ENCODE peak calls at places on chromosomes 11 and 22, in four cellular contexts. C is HCT116, L is K562, Z is HepG2. D is an unnamed sample. For H3K4me1, the result is how much of the 10 kb centered on the place peaks cover.

GRCh38 chr11:86785576-86785975 is 14.8 kb upstream of the PRSS23 start:
- DNase-seq in C (no peak), L (no peak), Z (no peak), D (no peak)

GRCh38 chr22:27274770-27275449 is 526.6 kb downstream of the MN1 start:
- DNase-seq in C (no peak), L (no peak), Z (no peak), D (no peak)

GRCh38 chr22:27578937-27579617 is 222.5 kb downstream of the MN1 start:
- DNase-seq in C (no peak), L (no peak), Z (no peak), D (no peak)

GRCh38 chr11:125923012-125923579 is 18.8 kb downstream of the DDX25 start:
- DNase-seq in C (peak), L (peak), Z (peak), D (peak)

GRCh38 chr22:20551805-20552449 is 44.5 kb downstream of the MED15 start:
- DNase-seq in C (no peak), L (no peak), Z (peak), D (no peak)

GRCh38 chr11:75376175-75376574 is 23.1 kb upstream of the RPS3 start:
- DNase-seq in C (no peak), L (peak), Z (no peak), D (no peak)

GRCh38 chr11:44618561-44619425 is 53.3 kb downstream of the CD82 start:
- DNase-seq in C (no peak), L (no peak), Z (no peak), D (no peak)

GRCh38 chr11:120184946-120185677 is 25.7 kb upstream of the OAF start:
- DNase-seq in C (no peak), L (no peak), Z (peak), D (no peak)

GRCh38 chr11:76578655-76579046 is 91.9 kb downstream of the LRRC32 start:
- DNase-seq in C (no peak), L (no peak), Z (no peak), D (no peak)

GRCh38 chr22:24240381-24240780 is 4.5 kb downstream of the GGT5 start:
- DNase-seq in C (no peak), L (no peak), Z (no peak), D (no peak)

GRCh38 chr11:69423611-69424385 is 57.7 kb upstream of the LINC01488 start:
- DNase-seq in C (no peak), L (no peak), Z (no peak), D (no peak)

GRCh38 chr11:82845336-82846036 is 54.7 kb downstream of the PRCP start:
- DNase-seq in C (no peak), L (no peak), Z (no peak), D (no peak)

GRCh38 chr11:10930961-10931760 is 73.3 kb upstream of the ZBED5 start:
- DNase-seq in C (no peak), L (peak), Z (no peak), D (no peak)

GRCh38 chr11:35126000-35126878 is 12.7 kb upstream of the CD44 start:
- DNase-seq in C (no peak), L (no peak), Z (no peak), D (no peak)

GRCh38 chr11:8262552-8263108 is 1.0 kb downstream of the LMO1 start:
- DNase-seq in C (no peak), L (no peak), Z (no peak), D (no peak)

GRCh38 chr11:123330471-123330870 is 99.6 kb upstream of the GRAMD1B start:
- DNase-seq in C (no peak), L (no peak), Z (no peak), D (no peak)

GRCh38 chr11:125123947-125124633 is 12.7 kb upstream of the TMEM218 start:
- DNase-seq in C (peak), L (peak), Z (peak), D (no peak)

GRCh38 chr11:114098927-114099326 is 39.4 kb downstream of the ZBTB16 start:
- DNase-seq in C (no peak), L (no peak), Z (peak), D (no peak)

GRCh38 chr11:114102993-114103896 is 43.7 kb downstream of the ZBTB16 start:
- DNase-seq in C (no peak), L (no peak), Z (peak), D (no peak)

GRCh38 chr11:114094516-114094915 is 35.0 kb downstream of the ZBTB16 start:
- DNase-seq in C (no peak), L (no peak), Z (no peak), D (no peak)

GRCh38 chr11:114095899-114096298 is 36.4 kb downstream of the ZBTB16 start:
- DNase-seq in C (no peak), L (no peak), Z (no peak), D (no peak)

DNA sequence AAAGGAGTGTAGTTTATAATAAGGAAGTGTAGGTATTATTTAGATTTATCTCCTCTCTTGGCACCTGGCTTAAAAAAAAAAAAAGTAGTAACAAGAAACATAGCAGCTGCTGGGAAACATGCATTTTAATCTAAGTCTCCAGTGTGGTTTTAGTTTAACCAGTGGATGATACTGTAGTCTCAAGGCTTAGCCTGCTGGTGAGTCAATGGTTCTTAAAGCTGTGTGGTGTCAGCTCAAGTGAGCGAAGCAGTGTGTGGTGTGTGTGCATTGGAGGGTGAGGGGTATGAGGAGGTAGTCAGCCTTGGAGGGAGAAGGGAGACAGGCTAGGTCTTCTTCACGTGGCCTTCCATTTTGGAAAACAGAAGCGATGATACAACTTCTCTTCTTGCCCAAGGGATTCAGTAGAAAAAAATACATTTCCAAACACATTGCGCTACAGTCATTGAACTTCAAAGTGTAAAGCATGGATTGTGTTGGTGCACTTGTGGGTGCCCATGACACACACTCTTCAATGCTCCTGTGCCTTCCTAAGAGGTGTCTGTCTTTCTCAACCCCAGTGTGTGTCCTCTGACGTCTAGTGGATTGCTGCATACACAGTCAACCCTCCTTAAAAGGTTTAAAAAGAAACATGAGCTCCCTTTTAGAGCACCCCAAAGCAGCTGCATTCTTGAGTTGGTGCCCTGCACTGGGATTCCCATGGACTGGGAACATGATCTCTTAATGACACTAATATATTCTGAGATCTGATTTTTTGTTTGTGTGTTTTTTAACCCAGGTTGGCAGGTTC is 40.1 kb downstream of the ZBTB16 start:
- DNase-seq in C (no peak), L (no peak), Z (no peak), D (no peak)
- H3K4me1 ChIP-seq in C (under half), L (under half), Z (under half), D (under half)

GRCh38 chr11:128806496-128807261 is 60.4 kb downstream of the KCNJ1 start:
- DNase-seq in C (no peak), L (no peak), Z (no peak), D (no peak)

GRCh38 chr11:128804481-128804880 is 62.6 kb downstream of the KCNJ1 start:
- DNase-seq in C (no peak), L (no peak), Z (no peak), D (no peak)

GRCh38 chr11:128800871-128801417 is 66.2 kb downstream of the KCNJ1 start:
- DNase-seq in C (no peak), L (no peak), Z (no peak), D (no peak)

GRCh38 chr11:128803440-128803839 is 63.7 kb downstream of the KCNJ1 start:
- DNase-seq in C (no peak), L (no peak), Z (no peak), D (no peak)

GRCh38 chr11:128802358-128802981 is 64.6 kb downstream of the KCNJ1 start:
- DNase-seq in C (peak), L (peak), Z (no peak), D (peak)
- TF ChIP-seq TCF7L2 in C (no peak), L (no peak), Z (no peak), D (no peak)

GRCh38 chr11:19573666-19574065 is 139.0 kb upstream of the NAV2 start:
- DNase-seq in C (no peak), L (no peak), Z (no peak), D (no peak)
- H3K4me1 ChIP-seq in C (under half), L (under half), Z (under half), D (under half)

DNA sequence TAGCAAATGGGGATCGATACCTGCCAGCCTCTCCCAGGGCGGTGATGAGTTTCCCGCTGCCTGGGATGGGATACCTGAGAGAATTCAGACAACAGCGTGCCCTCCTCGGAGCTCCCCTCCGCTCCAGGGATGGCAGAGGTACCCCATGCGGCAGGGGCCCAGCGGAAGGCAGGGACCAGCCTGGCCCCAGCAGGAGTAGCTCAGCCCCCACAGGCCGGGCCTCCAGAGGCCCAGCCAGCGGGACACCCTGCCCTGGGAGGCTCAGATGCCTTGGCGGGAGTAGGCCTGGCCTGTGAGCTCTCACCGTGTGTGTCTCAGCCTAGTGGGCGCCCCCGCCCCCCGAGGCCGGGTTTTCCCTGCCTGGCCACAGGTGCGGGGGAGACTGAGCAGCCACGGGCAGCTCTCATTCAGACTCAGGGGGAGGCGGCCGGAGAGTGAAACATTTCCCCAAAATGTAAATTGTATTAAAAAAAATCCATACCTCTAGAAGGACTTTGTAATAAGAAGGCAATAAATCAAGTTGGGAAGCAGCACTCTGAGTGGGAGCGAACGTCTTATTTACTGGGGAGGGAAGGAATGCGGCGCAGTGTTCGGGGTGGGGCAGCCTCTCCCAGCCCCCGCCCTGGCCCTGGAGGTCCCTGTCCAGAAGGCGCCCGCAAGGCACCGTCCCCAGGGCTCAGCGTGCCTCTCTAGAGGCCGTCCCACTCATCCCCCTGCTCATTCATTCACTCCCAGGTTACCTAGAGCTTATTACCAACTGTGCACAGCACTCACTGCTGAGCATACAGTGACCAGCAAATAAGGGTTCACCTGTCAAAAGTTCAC is 888.0 kb downstream of the BRD1 start:
- DNase-seq in C (no peak), L (no peak), Z (no peak), D (no peak)
- TF ChIP-seq TCF7L2 in C (no peak), L (no peak), Z (no peak), D (no peak)

GRCh38 chr11:118912742-118913410 is 12.8 kb downstream of the BCL9L start:
- DNase-seq in C (no peak), L (peak), Z (no peak), D (no peak)
- H3K4me1 ChIP-seq in C (half or more), L (half or more), Z (half or more), D (half or more)

DNA sequence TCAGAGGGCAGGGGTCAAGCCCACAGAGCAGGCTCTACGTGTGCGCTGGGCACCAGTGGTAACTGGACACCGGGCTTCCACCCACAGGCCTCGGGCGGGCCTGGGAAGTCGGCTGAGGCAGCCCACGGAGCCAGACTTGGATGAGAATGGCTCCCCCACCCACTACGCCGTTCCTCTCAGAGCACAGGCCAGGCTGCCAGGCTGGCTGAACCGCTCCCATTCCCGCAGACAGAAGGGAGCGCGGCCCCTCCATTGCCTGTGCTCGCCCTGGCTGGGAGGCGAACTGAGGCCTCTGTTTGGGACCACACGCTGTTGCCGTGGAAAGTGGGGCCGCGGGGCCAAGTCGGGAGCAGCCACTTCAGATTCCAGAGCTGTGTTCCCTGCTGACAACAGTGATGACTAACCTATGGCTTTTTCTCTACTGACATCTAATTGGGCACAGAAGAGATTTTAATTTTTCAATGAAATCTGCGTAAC is 63.9 kb downstream of the MYH9 start:
- DNase-seq in C (no peak), L (no peak), Z (no peak), D (no peak)
- TF ChIP-seq TCF7L2 in C (no peak), L (no peak), Z (no peak), D (no peak)

DNA sequence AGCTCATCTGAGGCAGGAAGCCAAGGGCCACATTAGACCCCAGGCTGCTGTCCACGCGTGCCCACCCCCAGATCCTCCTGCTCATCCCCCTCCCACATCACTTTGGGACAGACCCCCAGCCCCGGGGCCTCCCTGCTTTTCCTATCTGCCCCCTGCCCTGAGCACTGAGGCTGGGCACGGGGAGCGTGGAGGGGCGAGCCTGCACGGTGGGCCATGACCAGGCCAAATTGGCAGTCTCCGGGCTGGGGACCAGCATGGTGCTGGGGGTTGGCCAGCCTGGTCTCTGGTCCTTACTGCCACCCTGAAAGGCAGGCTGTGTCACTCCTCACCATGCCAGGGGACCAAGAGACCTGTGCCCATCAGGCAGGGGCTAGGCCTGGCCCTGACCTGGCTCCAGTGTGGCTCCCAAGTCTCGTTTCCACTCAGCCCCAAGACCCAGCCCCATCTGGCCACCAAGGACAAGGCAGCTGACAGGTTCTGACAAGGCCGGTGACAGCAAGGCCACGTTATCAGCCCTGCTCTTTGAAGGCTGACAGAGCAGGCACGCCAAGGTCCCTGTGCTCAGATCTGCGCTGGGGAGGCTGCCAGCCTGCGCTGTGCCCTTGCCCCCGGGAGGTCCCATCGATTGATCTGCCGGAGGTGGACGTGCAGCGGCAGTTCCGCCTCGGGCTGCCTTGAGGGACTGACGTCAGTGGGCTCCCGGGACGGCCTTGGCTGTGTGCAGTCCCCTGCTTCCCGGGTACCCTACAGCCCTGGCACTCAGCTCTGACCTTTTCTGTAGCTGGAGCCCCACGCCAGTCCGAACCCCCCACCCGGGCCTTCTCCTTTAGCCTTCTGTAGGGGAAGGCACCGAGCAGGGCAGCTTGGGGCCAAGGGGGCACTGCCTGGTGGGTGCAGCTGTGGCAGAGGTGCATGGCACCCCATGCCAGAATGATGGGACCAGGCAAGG is 3.6 kb downstream of the TNNI2 start:
- DNase-seq in C (no peak), L (peak), Z (peak), D (no peak)
- H3K4me1 ChIP-seq in C (under half), L (under half), Z (half or more), D (under half)

DNA sequence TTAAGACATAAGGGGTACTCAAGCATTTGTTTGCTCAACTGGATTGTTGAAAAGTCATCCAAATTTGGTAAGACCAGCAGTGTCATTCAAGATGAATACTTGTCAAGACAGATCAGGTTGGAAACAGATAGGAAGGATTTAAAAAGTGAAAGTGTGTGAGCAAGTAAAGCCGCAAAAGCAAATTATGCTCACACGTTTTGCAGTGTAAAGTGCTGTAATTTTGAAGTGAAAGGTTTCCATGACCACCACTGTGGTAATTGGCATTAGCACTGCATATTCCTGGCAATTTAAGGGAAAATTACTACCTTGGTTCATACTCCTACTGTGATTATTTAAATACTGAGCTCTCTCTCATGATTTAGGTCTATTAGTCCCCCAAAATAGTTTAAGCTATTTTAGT is 704.1 kb upstream of the CCDC179 start:
- DNase-seq in C (no peak), L (no peak), Z (no peak), D (no peak)
- TF ChIP-seq TCF7L2 in C (no peak), L (no peak), Z (no peak), D (no peak)

DNA sequence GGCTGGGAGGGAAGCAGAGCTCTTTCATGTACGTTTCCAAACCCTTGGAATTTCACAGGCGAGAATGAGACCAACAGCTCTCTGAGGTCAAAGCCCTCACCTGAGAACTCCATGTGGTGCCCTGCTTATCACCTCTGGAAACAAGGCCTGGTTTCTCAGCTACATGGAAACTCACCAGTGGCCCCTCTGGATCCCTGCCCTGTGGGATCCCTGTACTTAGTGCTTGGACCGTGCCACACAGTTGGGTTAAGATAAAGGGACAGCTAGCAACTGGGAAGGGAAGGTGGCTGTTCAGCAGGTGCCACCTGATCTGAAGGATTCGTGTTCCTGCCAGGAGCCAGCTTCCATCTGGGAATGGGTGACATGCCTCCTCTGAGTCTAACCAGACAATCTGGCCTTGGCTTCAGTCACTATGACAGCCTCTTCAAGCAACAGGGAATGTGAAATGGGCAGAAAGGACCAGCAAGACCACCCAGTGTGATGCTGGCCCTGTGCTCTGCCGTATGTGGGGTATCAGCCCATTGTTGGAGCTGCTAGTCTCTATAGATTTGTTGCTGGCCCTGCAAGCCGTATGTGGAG is 54.3 kb upstream of the BID start:
- DNase-seq in C (no peak), L (no peak), Z (no peak), D (no peak)
- H3K4me1 ChIP-seq in C (under half), L (under half), Z (under half), D (under half)

GRCh38 chr22:43099095-43099494 is 9.9 kb upstream of the TTLL1 start:
- DNase-seq in C (no peak), L (no peak), Z (no peak), D (no peak)

GRCh38 chr22:43098356-43098755 is 9.2 kb upstream of the TTLL1 start:
- DNase-seq in C (no peak), L (no peak), Z (no peak), D (no peak)

GRCh38 chr22:43101306-43101705 is 9.2 kb upstream of the BIK start:
- DNase-seq in C (no peak), L (peak), Z (no peak), D (no peak)

GRCh38 chr22:43096420-43096819 is 7.2 kb upstream of the TTLL1 start:
- DNase-seq in C (no peak), L (no peak), Z (no peak), D (no peak)

DNA sequence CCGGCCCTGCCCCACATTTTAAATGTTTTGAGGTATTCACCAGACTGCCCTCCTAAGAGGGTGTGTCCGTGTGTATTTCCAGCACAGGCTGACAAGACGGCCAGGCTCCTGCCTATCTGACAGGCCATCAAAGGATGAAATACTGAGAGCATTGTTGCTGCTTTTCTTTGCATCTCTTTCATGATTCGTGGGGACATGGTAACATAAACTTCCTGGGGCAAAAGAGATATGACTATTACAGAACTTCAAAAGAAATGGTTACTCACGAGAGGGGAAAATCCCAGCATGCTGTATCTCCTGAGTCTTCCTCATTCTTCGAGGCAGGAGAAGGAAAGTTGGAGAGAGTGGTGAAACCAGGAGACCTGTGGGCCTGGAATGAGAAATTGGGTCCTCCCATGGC is 10.3 kb upstream of the BIK start:
- DNase-seq in C (no peak), L (peak), Z (peak), D (no peak)
- TF ChIP-seq TCF7L2 in C (no peak), L (no peak), Z (no peak), D (no peak)

D was measured in Panc1.